ENCODE peak calls at places on chromosomes 16 and 17, in eight cellular contexts. B is prostate gland, U is spleen, T is HCT116, N is transverse colon, H is ovary, Q is stomach, W is NB4. R is an unnamed sample.
A peak's percentile ranks its signal among the peaks of the same experiment; 100 is the strongest.

GRCh38 chr16:31301708-31302400 is 42.1 kb downstream of the ITGAM start:
- DNase-seq in B (no peak), U (no peak), T (no peak), N (no peak), H (no peak), Q (no peak), W (peak; percentile 91), R (no peak)

GRCh38 chr16:6148361-6148760 is 1050.8 kb upstream of the EEF2KMT start:
- DNase-seq in B (no peak), U (no peak), T (no peak), N (no peak), H (no peak), Q (no peak), W (no peak), R (no peak)

GRCh38 chr16:87295661-87296531 is 21.3 kb downstream of the C16orf95 start:
- DNase-seq in B (no peak), U (peak; percentile 54), T (no peak), N (no peak), H (no peak), Q (no peak), W (no peak), R (no peak)

GRCh38 chr16:81928975-81929374 is 82.3 kb downstream of the SDR42E1 start:
- DNase-seq in B (peak; percentile 79), U (no peak), T (no peak), N (no peak), H (no peak), Q (peak; percentile 42), W (peak; percentile 46), R (no peak)

GRCh38 chr16:58366247-58367031 is 25.8 kb upstream of the GINS3 start:
- DNase-seq in B (no peak), U (no peak), T (no peak), N (no peak), H (no peak), Q (no peak), W (peak; percentile 46), R (no peak)

GRCh38 chr17:16920628-16921020 is 51.3 kb downstream of the TNFRSF13B start:
- DNase-seq in B (no peak), U (peak; percentile 56), T (no peak), N (peak; percentile 2), H (no peak), Q (no peak), W (no peak), R (peak; percentile 17)

GRCh38 chr17:66652840-66653507 is 181.9 kb upstream of the CACNG5 start:
- DNase-seq in B (no peak), U (no peak), T (no peak), N (no peak), H (no peak), Q (no peak), W (no peak), R (no peak)

GRCh38 chr16:3646348-3646920 is 8.1 kb upstream of the DNASE1 start:
- DNase-seq in B (peak; percentile 87), U (peak; percentile 41), T (peak; percentile 51), N (peak; percentile 88), H (no peak), Q (peak; percentile 73), W (no peak), R (peak; percentile 57)

GRCh38 chr17:66474810-66475497 is 172.5 kb downstream of the PRKCA start:
- DNase-seq in B (no peak), U (no peak), T (no peak), N (no peak), H (no peak), Q (no peak), W (no peak), R (no peak)

GRCh38 chr17:15185625-15185991 is 79.5 kb downstream of the PMP22 start:
- DNase-seq in B (no peak), U (no peak), T (no peak), N (peak; percentile 14), H (no peak), Q (no peak), W (peak; percentile 92), R (no peak)

GRCh38 chr17:11712445-11712844 is 114.2 kb downstream of the DNAH9 start:
- DNase-seq in B (no peak), U (no peak), T (no peak), N (no peak), H (no peak), Q (no peak), W (no peak), R (no peak)

GRCh38 chr16:83305092-83305491 is 502.7 kb upstream of the HSBP1 start:
- DNase-seq in B (no peak), U (no peak), T (no peak), N (no peak), H (no peak), Q (no peak), W (no peak), R (no peak)

GRCh38 chr16:70331588-70332358 is 14.9 kb upstream of the DDX19A start:
- DNase-seq in B (no peak), U (no peak), T (no peak), N (no peak), H (no peak), Q (no peak), W (no peak), R (no peak)

GRCh38 chr17:47297661-47298400 is 25.9 kb upstream of the EFCAB13 start:
- DNase-seq in B (no peak), U (no peak), T (no peak), N (no peak), H (no peak), Q (no peak), W (no peak), R (no peak)

GRCh38 chr17:2237521-2237921 is 66.1 kb downstream of the SMG6 start:
- DNase-seq in B (no peak), U (no peak), T (no peak), N (no peak), H (peak; percentile 75), Q (no peak), W (no peak), R (no peak)

GRCh38 chr17:39699818-39700147 is at the start of gene ERBB2:
- DNase-seq in B (peak; percentile 86), U (no peak), T (peak; percentile 57), N (peak; percentile 88), H (peak; percentile 67), Q (peak; percentile 80), W (no peak), R (peak; percentile 91)

GRCh38 chr17:77834170-77835115 is 124.1 kb upstream of the TNRC6C start:
- DNase-seq in B (no peak), U (peak; percentile 82), T (peak; percentile 62), N (peak; percentile 46), H (no peak), Q (peak; percentile 66), W (peak; percentile 91), R (peak; percentile 73)

GRCh38 chr17:43942286-43942685 is at the start of gene PPY:
- DNase-seq in B (no peak), U (no peak), T (no peak), N (no peak), H (no peak), Q (no peak), W (no peak), R (no peak)
- TF ChIP-seq POLR2A in B (no peak), U (no peak), T (no peak), N (no peak), H (no peak), Q (no peak), W (no peak), R (no peak)

GRCh38 chr17:81488276-81488860 is 24.2 kb downstream of the ACTG1 start:
- DNase-seq in B (no peak), U (peak; percentile 89), T (no peak), N (no peak), H (no peak), Q (no peak), W (no peak), R (no peak)
- TF ChIP-seq POLR2A in B (no peak), U (no peak), T (no peak), N (no peak), H (no peak), Q (no peak), W (no peak), R (no peak)

GRCh38 chr17:37358830-37359681 is 16.7 kb upstream of the C17orf78 start:
- DNase-seq in B (peak; percentile 87), U (peak; percentile 98), T (peak; percentile 86), N (peak; percentile 94), H (peak; percentile 98), Q (peak; percentile 95), W (peak; percentile 99), R (peak; percentile 96)
- TF ChIP-seq POLR2A in B (peak; percentile 59), U (peak; percentile 16), T (peak; percentile 25), N (peak; percentile 46), H (peak; percentile 65), Q (no peak), W (peak; percentile 66), R (peak; percentile 20)

GRCh38 chr16:9092963-9093477 is 1.6 kb downstream of the HAPSTR1 start:
- DNase-seq in B (peak; percentile 14), U (peak; percentile 86), T (no peak), N (peak; percentile 42), H (peak; percentile 49), Q (peak; percentile 55), W (peak; percentile 45), R (peak; percentile 70)
- TF ChIP-seq POLR2A in B (no peak), U (no peak), T (no peak), N (no peak), H (no peak), Q (no peak), W (no peak), R (no peak)

GRCh38 chr17:79074650-79075432 is at the start of gene ENGASE:
- DNase-seq in B (peak; percentile 93), U (peak; percentile 99), T (peak; percentile 92), N (peak; percentile 96), H (peak; percentile 88), Q (peak; percentile 97), W (peak; percentile 93), R (peak; percentile 97)
- TF ChIP-seq POLR2A in B (peak; percentile 90), U (no peak), T (peak; percentile 38), N (peak; percentile 46), H (peak; percentile 4), Q (no peak), W (peak; percentile 41), R (no peak)

DNA sequence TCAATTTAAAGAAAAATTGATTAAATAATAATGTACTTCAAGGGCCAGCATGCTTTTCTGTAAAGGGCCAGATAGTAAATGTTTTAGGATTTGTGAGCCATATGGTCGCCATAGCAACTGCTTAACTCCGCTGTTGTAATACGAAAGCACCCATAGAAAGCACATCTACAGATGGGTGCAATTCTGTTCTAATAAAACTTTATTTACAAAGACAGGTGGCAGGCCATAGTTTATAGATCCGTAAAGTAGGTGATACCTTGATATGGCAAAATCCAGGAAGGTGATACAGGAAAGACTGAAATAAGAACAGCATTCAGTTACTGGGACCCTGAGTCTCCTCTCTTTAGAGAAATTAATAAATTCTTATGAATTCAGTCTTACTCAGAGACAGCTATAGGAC is 36.6 kb downstream of the GRIN2A start:
- DNase-seq in B (no peak), U (no peak), T (no peak), N (no peak), H (no peak), Q (no peak), W (no peak), R (no peak)
- TF ChIP-seq POLR2A in B (no peak), U (no peak), T (no peak), N (no peak), H (no peak), Q (no peak), W (no peak), R (no peak)

GRCh38 chr17:21286066-21286770 is 1.7 kb downstream of the MAP2K3 start:
- DNase-seq in B (peak; percentile 83), U (peak; percentile 91), T (peak; percentile 81), N (peak; percentile 92), H (peak; percentile 77), Q (peak; percentile 91), W (peak; percentile 96), R (peak; percentile 98)
- TF ChIP-seq POLR2A in B (peak; percentile 60), U (no peak), T (no peak), N (peak; percentile 87), H (no peak), Q (peak; percentile 40), W (peak; percentile 35), R (peak; percentile 46)

GRCh38 chr17:49285716-49286115 is 55.1 kb upstream of the PHOSPHO1 start:
- DNase-seq in B (no peak), U (no peak), T (no peak), N (no peak), H (no peak), Q (no peak), W (no peak), R (no peak)
- TF ChIP-seq POLR2A in B (no peak), U (no peak), T (no peak), N (no peak), H (no peak), Q (no peak), W (no peak), R (no peak)